ENCODE peak calls at places on chromosome 3, in four cellular contexts. E is astrocyte, O is mucosa of descending colon, F is OCI-LY7. H is an unnamed sample.

GRCh38 chr3:10495003-10495402 is 10.4 kb downstream of the ATP2B2 start:
- DNase-seq in O (no peak), E (peak; percentile 26), F (no peak), H (no peak)

GRCh38 chr3:188212308-188212969 is 58.5 kb downstream of the LPP start:
- DNase-seq in O (no peak), E (peak; percentile 86), F (no peak), H (no peak)

GRCh38 chr3:110732420-110732819 is 339.2 kb upstream of the NECTIN3 start:
- DNase-seq in F (no peak), E (no peak), O (no peak), H (no peak)

GRCh38 chr3:53102601-53103147 is 27.6 kb downstream of the RFT1 start:
- DNase-seq in E (no peak), O (no peak), F (peak; percentile 27), H (no peak)

GRCh38 chr3:46566040-46566631 is at the start of gene LRRC2:
- DNase-seq in O (peak; percentile 63), E (peak; percentile 50), F (no peak), H (peak; percentile 86)

GRCh38 chr3:135106445-135106844 is 311.4 kb downstream of the EPHB1 start:
- DNase-seq in O (peak; percentile 80), E (peak; percentile 3), F (peak; percentile 3), H (no peak)

GRCh38 chr3:115958531-115958930 is 335.2 kb downstream of the GAP43 start:
- DNase-seq in O (no peak), E (no peak), F (no peak), H (no peak)

GRCh38 chr3:173399001-173399400 is 1.5 kb downstream of the NLGN1 start:
- DNase-seq in F (no peak), E (no peak), O (no peak), H (no peak)

GRCh38 chr3:131072099-131072559 is 45.5 kb downstream of the NEK11 start:
- DNase-seq in E (peak; percentile 4), F (no peak), O (no peak), H (no peak)

GRCh38 chr3:44529927-44530326 is 25.1 kb upstream of the ZKSCAN7 start:
- DNase-seq in O (no peak), E (no peak), F (peak; percentile 20), H (no peak)

GRCh38 chr3:46849686-46850467 is 13.4 kb downstream of the MYL3 start:
- DNase-seq in O (peak; percentile 17), F (no peak), E (no peak), H (no peak)

GRCh38 chr3:171774516-171774915 is 35.8 kb downstream of the PLD1 start:
- DNase-seq in E (no peak), O (no peak), F (no peak), H (no peak)

GRCh38 chr3:11514191-11514770 is 129.4 kb downstream of the VGLL4 start:
- DNase-seq in O (no peak), E (peak; percentile 96), F (no peak), H (peak; percentile 70)

GRCh38 chr3:32972482-32973146 is 21.2 kb downstream of the CCR4 start:
- DNase-seq in F (no peak), O (no peak), E (no peak), H (no peak)

GRCh38 chr3:50250514-50250913 is 14.5 kb downstream of the GNAI2 start:
- DNase-seq in F (no peak), O (no peak), E (no peak), H (peak; percentile 63)
- H3K4me1 ChIP-seq in F (peaks cover 36% of the 10 kb centered on the region), O (peaks cover 21% of the 10 kb centered on the region), E (peaks cover 78% of the 10 kb centered on the region), H (peaks cover 42% of the 10 kb centered on the region)

GRCh38 chr3:7875858-7876442 is 625.7 kb upstream of the LMCD1 start:
- DNase-seq in E (peak; percentile 95), F (no peak), O (no peak), H (no peak)
- H3K9me3 ChIP-seq in E (no peaks in the 10 kb centered on the region), F (no peaks in the 10 kb centered on the region), O (no peaks in the 10 kb centered on the region), H (no peaks in the 10 kb centered on the region)

GRCh38 chr3:71053495-71053894 is 530.0 kb downstream of the FOXP1 start:
- DNase-seq in E (no peak), F (no peak), O (no peak), H (no peak)

GRCh38 chr3:71054312-71054711 is 529.2 kb downstream of the FOXP1 start:
- DNase-seq in E (no peak), F (no peak), O (no peak), H (no peak)

GRCh38 chr3:71055602-71056001 is 527.9 kb downstream of the FOXP1 start:
- DNase-seq in O (no peak), E (peak; percentile 82), F (no peak), H (no peak)

GRCh38 chr3:71057526-71057894 is 526.0 kb downstream of the FOXP1 start:
- DNase-seq in O (no peak), F (no peak), E (no peak), H (no peak)

DNA sequence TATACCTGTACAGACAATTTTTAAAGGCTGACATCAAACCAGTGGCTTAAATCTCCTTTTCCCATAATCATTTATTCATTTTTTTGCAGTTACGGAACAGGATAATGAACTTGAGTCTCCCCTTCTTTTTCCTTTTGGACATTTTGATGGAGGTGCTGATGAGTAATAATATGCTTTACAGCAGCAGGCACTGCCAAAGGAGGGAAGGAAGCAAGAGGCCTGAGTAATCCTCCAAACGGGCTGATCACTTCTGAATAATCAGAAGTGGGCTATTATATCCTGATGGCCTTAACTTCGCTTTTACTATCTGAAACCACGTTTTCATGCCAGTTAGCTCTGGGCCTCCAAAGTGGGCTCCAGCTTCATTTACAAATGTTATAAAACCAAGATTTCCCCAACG is 527.2 kb downstream of the FOXP1 start:
- DNase-seq in F (no peak), O (no peak), E (peak; percentile 81), H (no peak)
- H3K4me1 ChIP-seq in F (peaks cover 21% of the 10 kb centered on the region), O (peaks cover 56% of the 10 kb centered on the region), E (peaks cover 47% of the 10 kb centered on the region), H (peaks cover 10% of the 10 kb centered on the region)

DNA sequence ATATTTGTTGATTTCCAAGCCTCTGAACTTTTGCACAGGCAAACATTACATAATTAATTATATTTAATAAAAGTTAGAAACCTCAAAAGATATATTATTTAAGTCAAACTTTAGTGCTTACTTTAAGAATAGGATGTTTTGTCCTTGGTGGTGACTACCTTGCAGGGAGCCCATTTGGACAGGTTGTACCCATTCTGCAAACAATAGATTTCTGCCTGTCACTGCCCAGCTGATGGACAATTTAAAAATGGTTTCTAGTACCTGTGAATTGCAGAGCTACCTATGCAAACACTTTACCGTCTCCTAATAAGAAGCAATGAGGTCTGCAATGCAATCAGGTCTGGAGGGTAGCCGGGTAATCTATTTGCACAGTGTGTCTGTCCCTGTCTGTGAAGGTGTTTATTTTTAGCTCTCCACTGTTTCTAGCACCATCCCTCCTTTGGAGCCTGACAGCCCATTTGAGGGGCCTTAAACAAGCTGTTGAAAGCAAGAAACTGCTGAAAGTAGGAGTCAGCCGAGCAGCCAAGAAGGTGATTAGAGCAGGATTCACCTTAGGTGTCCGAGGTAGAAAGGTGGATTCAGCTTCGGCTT is 556.2 kb upstream of the CFAP20DC start:
- DNase-seq in E (no peak), O (no peak), F (no peak), H (no peak)
- H3K9me3 ChIP-seq in E (no peaks in the 10 kb centered on the region), O (no peaks in the 10 kb centered on the region), F (no peaks in the 10 kb centered on the region), H (no peaks in the 10 kb centered on the region)

GRCh38 chr3:73407572-73407971 is 217.2 kb downstream of the PDZRN3 start:
- DNase-seq in F (no peak), E (no peak), O (no peak), H (no peak)
- H3K4me1 ChIP-seq in F (no peaks in the 10 kb centered on the region), E (peaks cover 2% of the 10 kb centered on the region), O (peaks cover 9% of the 10 kb centered on the region), H (peaks cover 3% of the 10 kb centered on the region)

GRCh38 chr3:157179365-157179803 is 19.4 kb upstream of the CCNL1 start:
- DNase-seq in O (no peak), E (no peak), F (no peak), H (no peak)

GRCh38 chr3:157188391-157188790 is 28.4 kb upstream of the CCNL1 start:
- DNase-seq in F (no peak), E (no peak), O (no peak), H (no peak)

GRCh38 chr3:157180262-157180661 is 20.3 kb upstream of the CCNL1 start:
- DNase-seq in E (no peak), O (no peak), F (no peak), H (no peak)

DNA sequence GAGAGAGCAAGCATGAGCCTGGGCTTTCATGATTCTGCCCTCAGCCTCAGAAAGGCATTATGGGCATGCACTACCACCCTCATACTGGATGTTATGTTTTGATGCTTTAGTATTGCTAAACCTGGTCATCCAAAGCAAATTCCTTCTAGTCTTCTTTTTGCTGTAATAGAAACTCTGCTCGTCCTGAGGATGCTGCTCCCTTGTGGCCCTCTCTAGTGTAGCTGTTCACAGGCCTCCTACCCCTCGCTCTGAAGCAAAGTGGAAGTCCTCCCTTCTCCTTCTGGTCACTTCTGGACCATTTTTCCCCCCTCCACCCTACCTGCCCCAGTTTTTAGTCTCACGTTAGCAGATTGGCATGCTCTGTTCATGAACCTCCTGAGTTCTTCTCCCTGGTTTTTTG is 22.9 kb upstream of the CCNL1 start:
- DNase-seq in E (no peak), F (no peak), O (no peak), H (no peak)
- H3K9me3 ChIP-seq in E (peaks cover 7% of the 10 kb centered on the region), F (peaks cover 9% of the 10 kb centered on the region), O (peaks cover 32% of the 10 kb centered on the region), H (no peaks in the 10 kb centered on the region)

DNA sequence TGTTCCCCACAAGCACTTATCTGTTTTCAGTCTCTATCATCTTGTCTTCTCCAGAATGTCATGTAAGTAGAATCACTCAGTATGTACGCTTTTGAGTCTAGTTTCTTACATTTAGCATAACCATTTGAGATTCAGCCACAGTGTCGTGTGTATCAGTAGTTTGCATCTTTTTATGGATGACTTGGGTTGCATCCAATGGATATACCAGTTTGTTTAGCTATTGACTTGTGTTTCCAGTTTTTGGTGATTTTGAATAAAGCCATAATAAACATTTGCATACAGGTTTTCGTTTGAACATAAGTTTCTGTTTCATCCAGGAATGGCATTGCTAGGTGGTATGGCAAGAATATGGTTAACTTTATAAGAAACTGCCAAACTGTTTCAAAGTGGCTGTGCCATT is 12.1 kb downstream of the GRIP2 start:
- DNase-seq in O (no peak), E (no peak), F (no peak), H (no peak)
- H3K4me1 ChIP-seq in O (peaks cover 4% of the 10 kb centered on the region), E (no peaks in the 10 kb centered on the region), F (no peaks in the 10 kb centered on the region), H (peaks cover 7% of the 10 kb centered on the region)

GRCh38 chr3:126105691-126106187 is 21.8 kb upstream of the SLC41A3 start:
- DNase-seq in O (no peak), F (no peak), E (no peak), H (no peak)
- H3K9me3 ChIP-seq in O (no peaks in the 10 kb centered on the region), F (no peaks in the 10 kb centered on the region), E (no peaks in the 10 kb centered on the region), H (no peaks in the 10 kb centered on the region)

DNA sequence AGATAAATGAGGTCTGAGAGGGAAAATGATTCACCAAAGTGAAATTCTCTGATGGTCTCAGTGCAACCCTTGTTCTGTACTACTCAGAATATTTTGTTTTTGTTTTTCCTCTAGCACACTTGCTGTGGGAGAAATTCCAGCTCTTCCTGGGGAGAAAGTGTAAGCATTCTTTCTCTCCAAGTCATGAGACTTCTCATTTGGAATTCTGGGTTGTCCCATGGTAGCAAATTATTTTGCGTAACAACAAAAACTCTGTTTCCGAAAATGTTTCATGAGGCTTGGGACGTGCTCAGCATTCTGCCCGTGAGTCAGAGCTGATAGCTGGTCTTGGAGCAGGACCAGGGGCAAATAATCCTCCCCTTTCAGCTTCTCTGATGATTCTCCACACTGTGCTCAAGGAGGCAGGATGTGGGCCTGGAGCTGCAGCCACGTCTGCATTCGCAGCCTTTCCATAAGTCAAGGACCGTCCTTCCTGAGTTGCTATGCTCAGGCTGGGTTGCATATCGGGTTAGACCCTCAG is 70.3 kb downstream of the SENP2 start:
- DNase-seq in O (no peak), E (peak; percentile 98), F (no peak), H (peak; percentile 73)
- H3K4me1 ChIP-seq in O (peaks cover 4% of the 10 kb centered on the region), E (peaks cover 55% of the 10 kb centered on the region), F (no peaks in the 10 kb centered on the region), H (peaks cover 13% of the 10 kb centered on the region)

H was measured in right cardiac atrium.